ENCODE peak calls at places on chromosomes 7 and 10, in five cellular contexts. Q is K562, O is IMR-90, P is dorsolateral prefrontal cortex, N is tibial nerve. J is an unnamed sample.

GRCh38 chr10:60456053-60456452 is 66.4 kb upstream of the ANK3 start:
- DNase-seq in O (peak), Q (peak), P (no peak), N (no peak), J (no peak)

GRCh38 chr7:123410273-123410928 is 124.0 kb downstream of the IQUB start:
- DNase-seq in O (no peak), N (no peak), P (no peak), Q (no peak), J (no peak)

GRCh38 chr7:107044347-107045194 is at the start of gene PRKAR2B:
- DNase-seq in Q (peak), O (peak), N (peak), P (peak), J (peak)

GRCh38 chr10:72204296-72204695 is 11.5 kb upstream of the ANAPC16 start:
- DNase-seq in Q (no peak), N (no peak), P (no peak), O (no peak), J (no peak)

GRCh38 chr7:44281811-44282600 is 43.4 kb downstream of the CAMK2B start:
- DNase-seq in O (no peak), N (peak), Q (no peak), P (peak), J (peak)

GRCh38 chr7:148772297-148773089 is 73.8 kb downstream of the CUL1 start:
- DNase-seq in O (peak), P (no peak), N (no peak), Q (no peak), J (no peak)

GRCh38 chr10:47137311-47137851 is 162.6 kb upstream of the GDF10 start:
- DNase-seq in N (no peak), P (no peak), Q (no peak), O (peak), J (no peak)

GRCh38 chr10:104707602-104708160 is 66.6 kb downstream of the SORCS3 start:
- DNase-seq in N (no peak), P (no peak), O (no peak), Q (no peak), J (no peak)

GRCh38 chr10:10824611-10825148 is 193.0 kb upstream of the CELF2 start:
- DNase-seq in N (no peak), O (peak), P (no peak), Q (no peak), J (no peak)

GRCh38 chr10:111298031-111298430 is 221.2 kb downstream of the ADRA2A start:
- DNase-seq in P (no peak), Q (no peak), N (no peak), O (no peak), J (no peak)

GRCh38 chr7:100465702-100466311 is 1.7 kb upstream of the SPACDR start:
- DNase-seq in N (peak), O (peak), Q (peak), P (peak), J (no peak)

GRCh38 chr10:3125527-3126170 is 46.9 kb downstream of the PITRM1 start:
- DNase-seq in P (no peak), Q (no peak), O (no peak), N (no peak), J (no peak)

GRCh38 chr7:99005776-99006175 is 127.4 kb downstream of the TRRAP start:
- DNase-seq in Q (no peak), P (no peak), O (no peak), N (no peak), J (peak)

GRCh38 chr10:17836917-17837316 is 27.8 kb downstream of the MRC1 start:
- DNase-seq in O (peak), P (no peak), N (no peak), Q (peak), J (peak)

GRCh38 chr7:138387755-138388475 is 72.1 kb upstream of the TRIM24 start:
- DNase-seq in P (no peak), O (no peak), Q (peak), N (no peak), J (no peak)

GRCh38 chr7:100965723-100966541 is 3.4 kb upstream of the MUC12 start:
- DNase-seq in N (no peak), O (no peak), P (no peak), Q (peak), J (peak)

GRCh38 chr10:97715259-97715874 is 1.8 kb downstream of the MARVELD1 start:
- DNase-seq in P (no peak), N (no peak), O (no peak), Q (no peak), J (no peak)

GRCh38 chr7:130942211-130942964 is 208.4 kb upstream of the KLF14 start:
- DNase-seq in N (peak), Q (peak), P (no peak), O (peak), J (no peak)

GRCh38 chr10:96501985-96502384 is 11.7 kb downstream of the TLL2 start:
- DNase-seq in O (no peak), N (no peak), P (no peak), Q (no peak), J (no peak)

GRCh38 chr10:35574924-35575352 is 30.2 kb upstream of the GJD4 start:
- DNase-seq in O (peak), N (no peak), Q (peak), P (no peak), J (no peak)

GRCh38 chr7:66016131-66016461 is 34.1 kb upstream of the GUSB start:
- DNase-seq in N (no peak), P (no peak), O (peak), Q (peak), J (no peak)

GRCh38 chr7:66015440-66016130 is 33.6 kb upstream of the GUSB start:
- DNase-seq in P (no peak), N (no peak), O (no peak), Q (no peak), J (no peak)

GRCh38 chr7:66013938-66014337 is 31.9 kb upstream of the GUSB start:
- DNase-seq in O (peak), Q (peak), N (no peak), P (no peak), J (no peak)
- TF ChIP-seq CTCF in O (peak), Q (peak), N (peak), P (no peak), J (no peak)

GRCh38 chr7:127487381-127487780 is 94.9 kb upstream of the ZNF800 start:
- DNase-seq in Q (no peak), O (no peak), P (no peak), N (no peak), J (no peak)

GRCh38 chr7:127485482-127485881 is 93.0 kb upstream of the ZNF800 start:
- DNase-seq in N (no peak), O (no peak), Q (no peak), P (no peak), J (no peak)

GRCh38 chr7:127484954-127485353 is 92.4 kb upstream of the ZNF800 start:
- DNase-seq in Q (no peak), N (no peak), O (no peak), P (no peak), J (no peak)

DNA sequence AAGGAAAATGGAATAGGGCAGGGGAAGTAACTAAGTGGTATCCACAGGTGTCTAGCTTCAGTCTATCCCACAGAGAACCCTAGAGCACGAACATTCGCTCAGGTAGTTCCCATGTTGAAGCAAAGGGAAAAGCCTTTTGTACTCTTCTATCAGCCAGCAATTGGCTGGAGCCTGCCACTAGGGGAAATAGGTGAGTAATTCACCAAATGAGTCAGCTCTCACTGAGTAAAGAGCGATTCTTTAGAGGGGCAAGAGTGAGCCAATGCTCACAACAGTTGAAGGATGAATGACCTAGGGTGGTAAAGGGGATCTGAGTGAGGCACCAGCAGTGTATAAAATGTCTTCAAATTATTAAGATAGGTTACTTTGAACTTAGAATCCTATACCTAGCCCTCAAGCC is 94.1 kb upstream of the ZNF800 start:
- DNase-seq in O (peak), P (no peak), N (no peak), Q (peak), J (no peak)
- TF ChIP-seq CTCF in O (no peak), P (no peak), N (no peak), Q (no peak), J (no peak)

DNA sequence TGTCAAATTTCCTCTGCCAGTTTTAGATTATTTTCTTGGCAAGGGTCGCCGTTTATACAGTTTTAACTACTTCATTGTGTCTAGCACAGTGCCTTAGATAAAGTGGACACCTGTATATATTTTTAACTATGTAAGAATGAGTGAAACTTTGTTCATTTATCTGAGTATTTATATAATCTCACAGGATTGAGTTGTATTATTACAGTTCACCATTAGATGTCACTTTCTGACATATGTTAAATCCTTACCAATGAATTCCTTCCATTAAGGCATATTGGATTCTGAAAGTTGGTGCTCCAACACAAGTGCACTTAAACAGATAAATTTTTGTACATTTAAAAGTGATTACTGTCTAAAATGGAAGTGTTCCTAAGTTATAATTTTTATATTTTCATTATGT is 43.0 kb downstream of the ZMYND11 start:
- DNase-seq in Q (peak), O (peak), N (no peak), P (no peak), J (no peak)
- TF ChIP-seq CTCF in Q (no peak), O (peak), N (peak), P (peak), J (no peak)

GRCh38 chr10:127813290-127813689 is 76.3 kb downstream of the FOXI2 start:
- DNase-seq in Q (no peak), O (no peak), N (no peak), P (no peak), J (no peak)

GRCh38 chr10:127815147-127815546 is 77.6 kb downstream of the CLRN3 start:
- DNase-seq in Q (no peak), O (no peak), P (no peak), N (no peak), J (no peak)
- TF ChIP-seq CTCF in Q (no peak), O (peak), P (peak), N (no peak), J (peak)

GRCh38 chr7:27739914-27740448 is at the start of gene TAX1BP1:
- DNase-seq in P (peak), Q (peak), N (peak), O (peak), J (peak)

GRCh38 chr7:27737591-27737990 is 2.4 kb upstream of the TAX1BP1 start:
- DNase-seq in N (no peak), Q (no peak), P (no peak), O (no peak), J (no peak)

GRCh38 chr7:27737178-27737577 is 2.8 kb upstream of the TAX1BP1 start:
- DNase-seq in P (no peak), O (no peak), Q (no peak), N (no peak), J (no peak)

GRCh38 chr7:27740449-27741086 is 606 bp downstream of the TAX1BP1 start:
- DNase-seq in O (peak), P (peak), N (peak), Q (peak), J (peak)

GRCh38 chr7:27739301-27739913 is 555 bp upstream of the TAX1BP1 start:
- DNase-seq in P (no peak), N (no peak), O (peak), Q (peak), J (no peak)
- TF ChIP-seq CTCF in P (no peak), N (no peak), O (no peak), Q (no peak), J (no peak)

GRCh38 chr7:150903627-150904026 is 51.3 kb downstream of the AOC1 start:
- DNase-seq in N (no peak), Q (no peak), P (no peak), O (peak), J (no peak)
- TF ChIP-seq CTCF in N (no peak), Q (no peak), P (no peak), O (no peak), J (no peak)

J was measured in mesothelial cell of epicardium.